ENCODE peak calls at places on chromosome 17, in ten cellular contexts. X is activated CD4-positive, alpha-beta T cell treated with anti-CD3 and anti-CD28 coated beads for 1 hour; T is activated CD4-positive, CD25-positive, alpha-beta regulatory T cell treated with anti-CD3 and anti-CD28 coated beads, Interleukin-2, amount 50 U/mL, for 16 hours; O is globus pallidus; W is fibroblast of lung; G is HuH-7; C is activated CD8-positive, alpha-beta memory T cell treated with anti-CD3 and anti-CD28 coated beads for 4 hours; V is NCI-H510A; Z is AML-193; B is HEK293T. P is an unnamed sample.

GRCh38 chr17:73043686-73044581 is 48.6 kb downstream of the SLC39A11 start:
- DNase-seq in Z (no peak), B (no peak), O (peak), C (no peak), V (no peak), X (no peak), G (no peak), T (no peak), W (peak), P (peak)

GRCh38 chr17:73311781-73312641 is at the start of gene CDC42EP4:
- DNase-seq in G (peak), V (peak), C (peak), W (peak), X (peak), T (peak), O (peak), Z (peak), B (peak), P (peak)

GRCh38 chr17:80002690-80003490 is 32.8 kb downstream of the TBC1D16 start:
- DNase-seq in O (no peak), G (peak), V (no peak), C (no peak), B (no peak), W (no peak), T (no peak), X (no peak), Z (no peak), P (no peak)

GRCh38 chr17:68057531-68057952 is 22.0 kb downstream of the KPNA2 start:
- DNase-seq in X (peak), B (peak), O (no peak), G (no peak), T (no peak), W (no peak), V (no peak), Z (peak), C (peak), P (peak)

GRCh38 chr17:32628645-32629044 is 141.9 kb downstream of the CDK5R1 start:
- DNase-seq in X (no peak), B (no peak), Z (no peak), C (no peak), T (no peak), G (no peak), O (no peak), W (no peak), V (no peak), P (no peak)

GRCh38 chr17:1029912-1030656 is 33.2 kb downstream of the TIMM22 start:
- DNase-seq in V (no peak), O (no peak), X (no peak), G (no peak), C (no peak), W (no peak), T (no peak), Z (no peak), B (no peak), P (no peak)

GRCh38 chr17:694239-694638 is 20.4 kb downstream of the VPS53 start:
- DNase-seq in Z (no peak), C (no peak), W (peak), T (no peak), X (no peak), B (no peak), V (no peak), O (no peak), G (no peak), P (peak)

GRCh38 chr17:46756061-46756735 is 62.3 kb downstream of the WNT3 start:
- DNase-seq in O (no peak), V (no peak), Z (no peak), C (no peak), W (no peak), T (no peak), X (no peak), B (no peak), G (no peak), P (no peak)

GRCh38 chr17:142876-143784 is 5.8 kb downstream of the SCGB1C2 start:
- DNase-seq in W (no peak), Z (no peak), O (no peak), X (no peak), T (no peak), G (no peak), C (no peak), B (no peak), V (no peak), P (no peak)

GRCh38 chr17:63476494-63476856 is 386 bp upstream of the ACE start:
- DNase-seq in B (peak), W (peak), T (no peak), X (no peak), V (peak), O (no peak), Z (no peak), G (peak), C (no peak), P (no peak)

GRCh38 chr17:73641779-73642580 is 2.3 kb downstream of the SDK2 start:
- DNase-seq in T (no peak), V (no peak), G (no peak), X (no peak), O (no peak), W (no peak), B (peak), C (no peak), Z (no peak), P (no peak)

GRCh38 chr17:49216953-49217650 is 6.6 kb downstream of the ABI3 start:
- DNase-seq in X (no peak), V (no peak), B (no peak), W (no peak), Z (no peak), G (no peak), C (no peak), O (peak), T (no peak), P (peak)